ENCODE peak calls at places on chromosomes 1 and 21, in seven cellular contexts. Z, Y, J, D, B, R and G are unnamed samples.

GRCh38 chr1:33237579-33237978 is 18.7 kb upstream of the ZNF362 start:
- DNase-seq in R (no peak), D (no peak), J (no peak), Y (no peak), Z (no peak), B (no peak), G (no peak)

GRCh38 chr1:32200226-32201010 is at the start of gene CCDC28B:
- DNase-seq in D (no peak), Y (peak), R (peak), Z (peak), J (peak), B (peak), G (peak)

GRCh38 chr1:237138551-237138950 is 96.6 kb downstream of the RYR2 start:
- DNase-seq in B (no peak), D (no peak), J (no peak), Y (no peak), R (no peak), Z (no peak), G (no peak)

GRCh38 chr1:100277866-100278265 is 11.8 kb downstream of the RTCA start:
- DNase-seq in D (no peak), J (no peak), Y (no peak), R (no peak), Z (no peak), B (no peak), G (no peak)

GRCh38 chr1:79197421-79197820 is 190.9 kb upstream of the ADGRL4 start:
- DNase-seq in Y (peak), B (peak), Z (no peak), R (peak), J (peak), D (no peak), G (peak)

GRCh38 chr1:60620107-60620506 is 462.3 kb upstream of the NFIA start:
- DNase-seq in Y (no peak), R (no peak), D (no peak), Z (no peak), J (no peak), B (no peak), G (no peak)

GRCh38 chr21:14991957-14992356 is 72.8 kb downstream of the NRIP1 start:
- DNase-seq in J (no peak), B (no peak), Z (no peak), D (no peak), R (no peak), Y (no peak), G (peak)

GRCh38 chr1:20033396-20033795 is 36.6 kb upstream of the PLA2G5 start:
- DNase-seq in B (no peak), Y (no peak), R (no peak), J (no peak), D (no peak), Z (no peak), G (no peak)

GRCh38 chr1:101394041-101394440 is 157.2 kb downstream of the S1PR1 start:
- DNase-seq in Z (no peak), J (no peak), R (no peak), B (peak), D (no peak), Y (no peak), G (no peak)

GRCh38 chr1:116448785-116449385 is 75.8 kb downstream of the ATP1A1 start:
- DNase-seq in Y (peak), D (no peak), B (peak), Z (no peak), R (no peak), J (no peak), G (peak)

GRCh38 chr1:77718181-77718580 is 35.7 kb upstream of the ZZZ3 start:
- DNase-seq in R (no peak), J (no peak), Y (no peak), Z (no peak), D (no peak), B (no peak), G (no peak)

GRCh38 chr21:43972850-43973633 is 39.1 kb upstream of the TRAPPC10 start:
- DNase-seq in J (no peak), Z (no peak), D (no peak), R (no peak), Y (peak), B (peak), G (no peak)

GRCh38 chr21:42262826-42263225 is 43.9 kb downstream of the ABCG1 start:
- DNase-seq in B (peak), Z (no peak), J (no peak), R (peak), D (no peak), Y (peak), G (peak)

GRCh38 chr21:33682992-33683627 is 40.8 kb downstream of the ITSN1 start:
- DNase-seq in R (peak), Y (peak), J (no peak), Z (no peak), B (peak), D (peak), G (peak)

GRCh38 chr1:198880818-198881597 is 242.2 kb downstream of the PTPRC start:
- DNase-seq in R (peak), B (peak), D (no peak), J (no peak), Y (peak), Z (no peak), G (peak)

GRCh38 chr1:60149254-60149653 is 75.7 kb upstream of the C1orf87 start:
- DNase-seq in J (no peak), Z (no peak), Y (no peak), R (no peak), B (no peak), D (no peak), G (no peak)

GRCh38 chr1:55707196-55707595 is 492.0 kb upstream of the USP24 start:
- DNase-seq in D (no peak), J (no peak), R (no peak), Z (no peak), B (no peak), Y (no peak), G (no peak)

GRCh38 chr1:5297878-5298239 is 643.5 kb downstream of the AJAP1 start:
- DNase-seq in J (no peak), Y (no peak), B (no peak), Z (no peak), R (no peak), D (no peak), G (no peak)

GRCh38 chr1:105427543-105427942 is 1628.9 kb upstream of the PRMT6 start:
- DNase-seq in B (no peak), J (no peak), R (no peak), D (no peak), Y (no peak), Z (no peak), G (no peak)

GRCh38 chr21:15003463-15004135 is 61.2 kb downstream of the NRIP1 start:
- DNase-seq in D (no peak), B (no peak), Z (no peak), Y (no peak), R (peak), J (peak), G (no peak)

GRCh38 chr1:101130673-101131072 is 105.1 kb upstream of the DPH5 start:
- DNase-seq in J (no peak), Y (no peak), D (no peak), R (peak), Z (no peak), B (peak), G (peak)

GRCh38 chr21:31279986-31280385 is 64.1 kb downstream of the TIAM1 start:
- DNase-seq in Y (no peak), J (no peak), B (peak), R (no peak), D (no peak), Z (no peak), G (peak)

GRCh38 chr1:214165850-214166374 is 115.0 kb upstream of the SMYD2 start:
- DNase-seq in Y (no peak), J (no peak), R (no peak), D (no peak), Z (no peak), B (no peak), G (no peak)

GRCh38 chr21:42309753-42310213 is 5.4 kb downstream of the TFF3 start:
- DNase-seq in R (peak), Y (peak), B (peak), D (no peak), J (peak), Z (peak), G (no peak)

GRCh38 chr1:89262643-89263042 is 10.0 kb downstream of the GBP5 start:
- DNase-seq in R (peak), D (no peak), B (peak), J (no peak), Z (no peak), Y (peak), G (peak)

GRCh38 chr1:22584001-22584557 is 20.8 kb downstream of the EPHA8 start:
- DNase-seq in Z (no peak), R (no peak), D (no peak), J (no peak), Y (no peak), B (no peak), G (peak)

GRCh38 chr1:16013220-16013907 is 4.5 kb downstream of the HSPB7 start:
- DNase-seq in R (peak), B (peak), J (no peak), Y (peak), Z (peak), D (no peak), G (peak)

GRCh38 chr1:208944981-208945451 is 638.5 kb upstream of the CAMK1G start:
- DNase-seq in Z (no peak), Y (no peak), B (no peak), R (no peak), D (no peak), J (no peak), G (no peak)

GRCh38 chr1:4531842-4532241 is 122.6 kb upstream of the AJAP1 start:
- DNase-seq in J (no peak), B (no peak), Y (no peak), R (no peak), Z (no peak), D (no peak), G (no peak)

GRCh38 chr1:183834568-183834967 is 29.6 kb downstream of the RGL1 start:
- DNase-seq in R (no peak), J (no peak), B (no peak), D (no peak), Z (no peak), Y (no peak), G (no peak)

GRCh38 chr1:104878203-104878911 is 1128.7 kb downstream of the AMY1C start:
- DNase-seq in R (peak), D (peak), J (no peak), Z (peak), B (no peak), Y (no peak), G (no peak)

GRCh38 chr1:81304187-81304586 is 496.5 kb upstream of the ADGRL2 start:
- DNase-seq in B (peak), Z (no peak), J (no peak), Y (peak), D (no peak), R (no peak), G (peak)

GRCh38 chr1:155134322-155134721 is 1.3 kb upstream of the SLC50A1 start:
- DNase-seq in Z (no peak), J (no peak), Y (no peak), D (no peak), R (no peak), B (no peak), G (no peak)
- H2BK120ac ChIP-seq in Z (no peak), J (no peak), Y (no peak), D (no peak), R (no peak), B (no peak), G (no peak)

GRCh38 chr1:103197266-103197665 is 88.9 kb upstream of the COL11A1 start:
- DNase-seq in Z (no peak), J (no peak), B (peak), R (no peak), Y (peak), D (no peak), G (peak)
- H2BK120ac ChIP-seq in Z (no peak), J (no peak), B (no peak), R (no peak), Y (no peak), D (no peak), G (no peak)

DNA sequence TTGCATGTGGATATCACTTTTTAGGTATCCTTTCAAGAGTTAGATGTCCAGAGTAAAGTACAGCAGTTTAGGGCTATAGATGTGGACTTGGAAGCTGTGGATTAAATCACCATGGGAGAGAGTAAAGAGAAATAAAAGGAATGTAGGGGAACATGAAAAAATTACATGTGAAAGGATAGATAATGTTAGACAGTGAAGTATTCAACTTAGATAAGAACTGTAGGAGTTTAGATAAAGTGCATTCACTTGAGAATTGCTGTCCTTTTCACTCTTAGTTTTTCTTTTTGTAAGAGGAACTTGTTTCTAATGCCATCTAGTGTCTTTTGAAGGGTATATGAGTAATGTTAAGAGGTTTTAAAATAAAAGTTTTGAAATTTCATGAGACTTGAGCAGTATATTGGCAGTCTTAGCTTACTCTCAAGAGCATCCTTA is 40.1 kb downstream of the MAST2 start:
- DNase-seq in B (peak), Z (no peak), J (no peak), Y (peak), D (no peak), R (peak), G (peak)
- H2BK120ac ChIP-seq in B (no peak), Z (no peak), J (no peak), Y (no peak), D (no peak), R (no peak), G (no peak)

GRCh38 chr1:53062731-53063591 is 948 bp downstream of the PODN start:
- DNase-seq in Y (peak), R (no peak), D (no peak), J (no peak), Z (peak), B (no peak), G (no peak)
- H2BK120ac ChIP-seq in Y (peak), R (no peak), D (no peak), J (no peak), Z (no peak), B (peak), G (no peak)

GRCh38 chr1:227390525-227390924 is 72.2 kb upstream of the CDC42BPA start:
- DNase-seq in R (no peak), B (no peak), D (no peak), Y (no peak), J (no peak), Z (no peak), G (no peak)
- H2BK120ac ChIP-seq in R (no peak), B (no peak), D (no peak), Y (no peak), J (no peak), Z (no peak), G (no peak)

DNA sequence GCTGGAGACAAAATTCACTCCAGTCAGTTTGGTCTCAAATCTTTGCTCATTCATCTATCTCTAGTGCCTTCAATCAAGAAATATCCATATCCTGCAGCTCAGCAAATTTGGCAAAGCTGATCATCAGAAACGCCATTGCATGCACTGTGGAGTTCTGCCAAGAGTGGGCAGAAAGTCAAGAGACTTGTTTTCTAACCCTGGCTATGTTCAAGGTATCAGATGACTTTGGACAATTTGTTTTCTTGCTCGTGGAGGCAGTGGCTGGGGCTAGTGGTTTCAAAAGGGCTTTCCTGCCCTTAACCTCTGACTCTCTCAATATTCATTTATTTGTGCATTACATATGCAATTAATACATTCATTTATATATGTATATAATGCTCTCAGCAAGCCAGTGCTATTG is 12.8 kb upstream of the LRRC52 start:
- DNase-seq in Z (no peak), R (no peak), D (no peak), B (no peak), Y (no peak), J (no peak), G (no peak)
- H2BK120ac ChIP-seq in Z (no peak), R (no peak), D (no peak), B (no peak), Y (no peak), J (no peak), G (no peak)

GRCh38 chr1:38336308-38336707 is 289.7 kb upstream of the POU3F1 start:
- DNase-seq in Y (no peak), J (no peak), Z (no peak), D (no peak), B (no peak), R (no peak), G (no peak)
- H2BK120ac ChIP-seq in Y (no peak), J (no peak), Z (no peak), D (no peak), B (no peak), R (no peak), G (no peak)

GRCh38 chr1:210917560-210918214 is 216.3 kb downstream of the KCNH1 start:
- DNase-seq in Y (no peak), R (no peak), B (no peak), Z (no peak), J (peak), D (no peak), G (no peak)
- H2BK120ac ChIP-seq in Y (no peak), R (no peak), B (no peak), Z (no peak), J (no peak), D (no peak), G (no peak)

GRCh38 chr1:228903573-228904122 is 168.4 kb downstream of the RHOU start:
- DNase-seq in Y (peak), B (no peak), R (no peak), J (no peak), Z (no peak), D (no peak), G (no peak)
- H2BK120ac ChIP-seq in Y (peak), B (peak), R (no peak), J (no peak), Z (no peak), D (no peak), G (peak)